ENCODE peak calls at places on chromosomes 1 and 21, in seven cellular contexts. A is left cardiac atrium; D is stimulated activated CD8-positive, alpha-beta memory T cell treated with anti-CD3 and anti-CD28 coated beads, Interleukin-7, amount 100 ng/mL, for 24 hours; Q is left ventricle myocardium inferior; V is M059J; H is LoVo; N is aorta. O is an unnamed sample.

GRCh38 chr1:104120488-104120887 is 370.8 kb downstream of the AMY1C start:
- DNase-seq in A (no peak), D (no peak), Q (no peak), V (no peak), H (no peak), N (no peak), O (no peak)

GRCh38 chr1:6956488-6957159 is 171.4 kb downstream of the CAMTA1 start:
- DNase-seq in A (no peak), D (no peak), Q (no peak), V (peak; percentile 65), H (no peak), N (peak; percentile 59), O (no peak)

GRCh38 chr1:88802950-88803349 is 88.4 kb downstream of the GTF2B start:
- DNase-seq in A (no peak), D (no peak), Q (no peak), V (peak; percentile 74), H (peak; percentile 14), N (no peak), O (peak; percentile 51)

GRCh38 chr1:1975535-1975934 is 28.1 kb downstream of the CFAP74 start:
- DNase-seq in A (no peak), D (no peak), Q (no peak), V (no peak), H (no peak), N (no peak), O (no peak)

GRCh38 chr21:37367758-37368535 is 1.4 kb downstream of the DYRK1A start:
- DNase-seq in A (peak; percentile 72), D (no peak), Q (peak; percentile 56), V (peak; percentile 69), H (peak; percentile 54), N (peak; percentile 85), O (peak; percentile 18)

GRCh38 chr1:229645296-229646050 is 19.4 kb downstream of the URB2 start:
- DNase-seq in A (no peak), D (no peak), Q (no peak), V (no peak), H (no peak), N (no peak), O (no peak)

GRCh38 chr1:9181176-9181906 is 52.4 kb upstream of the GPR157 start:
- DNase-seq in A (peak; percentile 76), D (peak; percentile 65), Q (peak; percentile 74), V (peak; percentile 30), H (peak; percentile 70), N (peak; percentile 93), O (no peak)

GRCh38 chr1:33094971-33095604 is 14.1 kb downstream of the AZIN2 start:
- DNase-seq in A (peak; percentile 56), D (no peak), Q (no peak), V (peak; percentile 72), H (peak; percentile 60), N (no peak), O (peak; percentile 66)

GRCh38 chr1:84370266-84370665 is 28.0 kb upstream of the DNASE2B start:
- DNase-seq in A (no peak), D (no peak), Q (no peak), V (no peak), H (no peak), N (no peak), O (no peak)

GRCh38 chr1:162168935-162169545 is 99.5 kb downstream of the NOS1AP start:
- DNase-seq in A (no peak), D (no peak), Q (no peak), V (no peak), H (no peak), N (no peak), O (peak; percentile 63)

GRCh38 chr1:150498342-150498741 is 9.6 kb upstream of the ECM1 start:
- DNase-seq in A (no peak), D (no peak), Q (no peak), V (no peak), H (no peak), N (no peak), O (no peak)

GRCh38 chr1:204493145-204493881 is 1.3 kb downstream of the PIK3C2B start:
- DNase-seq in A (peak; percentile 84), D (no peak), Q (peak; percentile 74), V (peak; percentile 67), H (peak; percentile 90), N (peak; percentile 87), O (peak; percentile 40)

GRCh38 chr1:11062965-11063401 is 3.2 kb upstream of the SRM start:
- DNase-seq in A (no peak), D (no peak), Q (no peak), V (peak; percentile 95), H (no peak), N (peak; percentile 16), O (peak; percentile 46)

GRCh38 chr1:53949651-53950050 is 3.5 kb downstream of the LRRC42 start:
- DNase-seq in A (no peak), D (no peak), Q (no peak), V (no peak), H (no peak), N (no peak), O (no peak)

GRCh38 chr21:25350056-25350455 is 257.2 kb downstream of the MRPL39 start:
- DNase-seq in A (no peak), D (peak; percentile 11), Q (no peak), V (peak; percentile 65), H (no peak), N (no peak), O (peak; percentile 22)

GRCh38 chr1:198607714-198608113 is 31.1 kb upstream of the PTPRC start:
- DNase-seq in A (no peak), D (no peak), Q (no peak), V (peak; percentile 44), H (no peak), N (no peak), O (no peak)

O was measured in renal cortical epithelial cell.